ENCODE peak calls at places on chromosomes 3 and 15, in five cellular contexts. U is mammary epithelial cell; W is kidney; S is cardiac muscle cell; H is CD8-positive, alpha-beta memory T cell. D is an unnamed sample. For H3K4me1 and H3K9me3, the result is how much of the 10 kb centered on the place peaks cover.

GRCh38 chr3:47542614-47543173 is 29.2 kb upstream of the ELP6 start:
- DNase-seq in U (peak), H (no peak), S (no peak), W (peak), D (no peak)

GRCh38 chr3:3629911-3630310 is 169.3 kb upstream of the LRRN1 start:
- DNase-seq in H (no peak), U (no peak), S (no peak), W (no peak), D (no peak)

GRCh38 chr15:65411470-65412071 is 11.2 kb downstream of the IGDCC4 start:
- DNase-seq in W (no peak), S (no peak), H (no peak), U (peak), D (no peak)

GRCh38 chr3:33937628-33938027 is 139.2 kb downstream of the PDCD6IP start:
- DNase-seq in U (no peak), S (no peak), W (no peak), H (no peak), D (no peak)

GRCh38 chr3:31174055-31174454 is 279.6 kb upstream of the GADL1 start:
- DNase-seq in W (no peak), H (no peak), S (no peak), U (no peak), D (no peak)

GRCh38 chr3:168047190-168047795 is 48.4 kb downstream of the GOLIM4 start:
- DNase-seq in H (no peak), U (peak), S (peak), W (no peak), D (peak)

GRCh38 chr3:195823998-195824397 is 12.3 kb upstream of the MUC4 start:
- DNase-seq in H (no peak), W (peak), U (peak), S (no peak), D (no peak)

GRCh38 chr3:43213631-43214030 is 72.7 kb upstream of the SNRK start:
- DNase-seq in H (no peak), S (no peak), U (peak), W (no peak), D (no peak)

GRCh38 chr3:28799084-28799483 is 450.5 kb upstream of the AZI2 start:
- DNase-seq in W (no peak), H (no peak), S (peak), U (no peak), D (no peak)

GRCh38 chr3:137692803-137693431 is 71.2 kb upstream of the SOX14 start:
- DNase-seq in S (peak), W (no peak), U (peak), H (no peak), D (no peak)

GRCh38 chr3:196969660-196970546 is 1.3 kb upstream of the PIGZ start:
- DNase-seq in U (peak), H (peak), W (peak), S (peak), D (peak)

GRCh38 chr15:73109751-73110150 is 57.5 kb downstream of the NEO1 start:
- DNase-seq in W (no peak), S (no peak), H (no peak), U (no peak), D (no peak)

GRCh38 chr3:32401541-32402052 is 9.9 kb downstream of the CMTM7 start:
- DNase-seq in S (peak), H (peak), U (peak), W (peak), D (peak)

GRCh38 chr15:68151277-68151676 is 53.9 kb downstream of the CALML4 start:
- DNase-seq in S (no peak), H (no peak), U (peak), W (no peak), D (peak)

GRCh38 chr3:10281951-10282350 is 10.8 kb downstream of the GHRL start:
- DNase-seq in W (no peak), H (no peak), S (no peak), U (no peak), D (peak)

GRCh38 chr15:100116416-100117190 is 225.2 kb downstream of the ADAMTS17 start:
- DNase-seq in S (no peak), W (no peak), H (no peak), U (no peak), D (no peak)

GRCh38 chr15:96353931-96354730 is 23.6 kb downstream of the NR2F2 start:
- DNase-seq in H (no peak), W (peak), S (no peak), U (no peak), D (peak)

GRCh38 chr3:20990896-20991295 is 760.1 kb downstream of the ZNF385D start:
- DNase-seq in H (no peak), S (no peak), U (no peak), W (no peak), D (no peak)

GRCh38 chr3:115062009-115062408 is 85.1 kb downstream of the ZBTB20 start:
- DNase-seq in S (peak), H (no peak), U (no peak), W (no peak), D (no peak)

DNA sequence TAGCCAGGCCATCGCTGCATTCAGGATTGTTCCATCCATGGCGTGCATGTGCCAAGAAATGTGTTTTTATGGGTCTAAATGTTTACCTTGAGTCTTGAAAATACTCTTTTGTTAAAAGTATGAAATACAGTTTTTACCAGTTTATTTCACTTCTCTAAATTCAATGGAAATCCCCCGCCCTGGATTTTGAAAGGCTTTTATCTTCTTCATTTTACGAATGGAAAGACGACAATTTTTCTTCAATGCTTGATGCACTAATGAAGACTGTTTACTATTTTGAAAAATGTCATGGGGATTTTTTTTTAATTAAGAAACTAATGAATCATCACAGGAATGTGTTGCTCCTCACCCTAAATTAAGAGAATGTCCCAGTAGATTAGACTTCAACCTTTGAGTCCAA is 83.5 kb downstream of the FAM81A start:
- DNase-seq in W (no peak), U (no peak), S (no peak), H (no peak), D (no peak)
- H3K4me1 ChIP-seq in W (under half), U (under half), S (under half), H (under half), D (under half)

DNA sequence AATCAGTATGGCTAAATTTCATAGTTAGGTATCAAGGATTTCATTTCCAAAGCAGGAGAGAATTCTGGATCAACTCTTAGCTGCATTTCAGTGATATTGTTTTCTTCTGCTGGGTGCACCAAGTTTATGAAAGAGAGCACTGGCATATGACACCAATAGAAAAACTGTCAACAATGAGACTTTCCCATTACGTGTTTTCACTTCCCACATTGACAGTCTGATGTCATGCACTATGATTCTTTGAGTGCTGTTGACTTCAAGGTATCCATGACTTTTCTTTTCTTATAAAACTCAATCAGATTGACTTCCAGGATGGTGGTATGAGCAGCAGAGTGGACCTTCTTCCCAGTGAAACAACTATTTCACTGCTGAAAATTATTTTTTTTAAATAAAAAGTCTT is 476.1 kb downstream of the EDEM1 start:
- DNase-seq in H (no peak), U (no peak), W (no peak), S (no peak), D (no peak)
- H3K9me3 ChIP-seq in H (under half), U (under half), W (under half), S (under half), D (under half)

GRCh38 chr3:25091938-25092337 is 336.1 kb upstream of the RARB start:
- DNase-seq in U (no peak), W (no peak), S (peak), H (no peak), D (no peak)
- H3K4me1 ChIP-seq in U (under half), W (under half), S (under half), H (under half), D (under half)

DNA sequence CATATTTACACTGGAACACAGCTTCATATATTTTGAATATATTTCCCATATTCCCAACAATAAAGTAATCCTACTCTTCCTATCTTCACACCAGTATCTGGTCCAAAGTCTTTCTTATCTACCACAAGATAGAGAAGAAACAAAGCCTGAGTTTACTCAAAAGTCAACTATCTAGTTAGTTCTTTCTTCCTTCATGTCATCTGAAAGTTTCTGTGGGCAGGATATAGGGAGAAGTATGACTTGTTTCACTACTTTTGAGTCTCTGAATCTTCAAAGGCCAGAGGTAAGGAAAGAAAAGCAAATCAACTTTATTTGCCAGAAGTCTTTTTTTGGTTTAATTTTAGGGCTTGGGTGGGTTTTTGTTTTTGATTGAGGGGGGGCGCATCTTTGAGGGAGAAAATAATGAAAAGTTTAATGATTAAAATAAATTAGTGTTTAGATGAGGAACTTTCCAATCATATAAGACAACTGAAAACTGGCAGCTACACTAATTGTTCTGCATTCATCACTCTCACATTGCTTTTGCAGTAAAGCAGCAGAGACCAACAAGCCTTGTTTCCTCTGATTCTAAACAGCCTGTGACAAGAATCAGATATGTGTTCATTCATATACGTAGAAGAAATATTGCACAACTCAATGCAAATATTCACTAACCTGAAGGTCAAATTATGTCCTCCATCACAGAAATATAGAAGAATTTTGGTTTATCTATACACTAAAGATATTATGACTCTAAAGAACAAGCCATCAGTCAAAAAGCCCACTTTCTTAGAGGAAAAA is 421.4 kb downstream of the SHQ1 start:
- DNase-seq in W (no peak), U (no peak), S (no peak), H (no peak), D (no peak)
- H3K9me3 ChIP-seq in W (under half), U (under half), S (under half), H (under half), D (under half)

GRCh38 chr3:100103558-100104441 is 10.5 kb downstream of the FILIP1L start:
- DNase-seq in W (no peak), U (peak), S (no peak), H (no peak), D (no peak)
- H3K4me1 ChIP-seq in W (under half), U (under half), S (under half), H (under half), D (under half)

GRCh38 chr15:44873103-44873502 is 83.4 kb upstream of the TERB2 start:
- DNase-seq in U (no peak), W (no peak), S (no peak), H (no peak), D (no peak)

GRCh38 chr15:44882499-44882968 is 74.0 kb upstream of the TERB2 start:
- DNase-seq in H (no peak), U (peak), W (no peak), S (no peak), D (no peak)

GRCh38 chr15:44883219-44883900 is 73.1 kb upstream of the TERB2 start:
- DNase-seq in W (no peak), U (no peak), H (no peak), S (no peak), D (no peak)

DNA sequence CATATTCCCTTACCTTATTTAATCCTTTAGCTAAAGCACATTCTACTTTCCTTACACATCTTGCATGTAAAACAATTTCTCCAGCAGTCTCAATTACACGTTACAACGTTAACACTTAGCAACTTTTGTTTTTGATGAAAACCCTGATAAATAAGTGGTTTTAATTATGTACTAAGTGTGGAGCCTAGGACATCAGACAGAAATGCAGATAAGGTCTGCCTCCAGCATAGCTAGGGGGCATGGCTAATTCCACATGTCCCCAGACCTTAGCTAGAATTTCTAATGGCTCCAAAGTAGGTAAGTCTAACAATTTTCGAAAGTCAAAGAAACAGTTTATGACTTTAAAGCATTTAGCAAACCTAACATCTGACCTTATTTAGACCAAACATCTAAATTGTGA is 77.4 kb upstream of the TERB2 start:
- DNase-seq in S (no peak), U (no peak), H (no peak), W (no peak), D (no peak)
- H3K9me3 ChIP-seq in S (under half), U (under half), H (under half), W (under half), D (under half)

DNA sequence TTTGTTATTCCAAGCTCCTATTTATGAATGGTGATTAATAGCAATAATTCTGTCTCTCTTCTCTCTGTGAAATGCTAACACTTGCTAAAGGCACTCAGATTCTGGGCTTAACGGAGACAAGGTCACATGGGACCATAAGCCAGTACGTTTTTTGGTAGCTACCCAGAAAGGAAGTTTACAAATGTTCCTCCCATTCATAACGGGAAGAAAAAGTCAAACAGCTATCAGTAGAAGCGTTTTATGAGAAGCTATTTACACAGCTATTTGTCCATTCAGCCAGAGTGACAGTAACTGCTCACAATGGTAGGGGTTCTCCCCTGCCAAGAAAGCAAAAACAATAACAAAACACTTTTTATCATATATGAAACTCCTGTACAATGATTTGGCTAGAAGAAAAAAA is 51.5 kb downstream of the ZMAT3 start:
- DNase-seq in W (no peak), S (no peak), U (no peak), H (no peak), D (no peak)
- H3K4me1 ChIP-seq in W (under half), S (under half), U (under half), H (under half), D (under half)